ENCODE peak calls at places on chromosome 7, in eight cellular contexts. One of them, this sample, is unnamed.

GRCh38 chr7:6614941-6615737 is at the start of gene ZNF853:
- DNase-seq in ovary: peak; percentile 71
- DNase-seq in heart left ventricle: no peak
- DNase-seq in nephron progenitor cell: peak; percentile 73
- DNase-seq in BJ: no peak
- DNase-seq in vagina: no peak
- DNase-seq in cardiac muscle cell: peak; percentile 80
- DNase-seq in brain microvascular endothelial cell: no peak
- DNase-seq in this sample: no peak

GRCh38 chr7:105122619-105123018 is 108.6 kb downstream of the KMT2E start:
- DNase-seq in vagina: no peak
- DNase-seq in BJ: no peak
- DNase-seq in heart left ventricle: no peak
- DNase-seq in nephron progenitor cell: no peak
- DNase-seq in ovary: no peak
- DNase-seq in cardiac muscle cell: no peak
- DNase-seq in brain microvascular endothelial cell: no peak
- DNase-seq in this sample: no peak

GRCh38 chr7:30845426-30846135 is 66.1 kb upstream of the AQP1 start:
- DNase-seq in cardiac muscle cell: no peak
- DNase-seq in ovary: peak; percentile 46
- DNase-seq in nephron progenitor cell: no peak
- DNase-seq in brain microvascular endothelial cell: no peak
- DNase-seq in vagina: no peak
- DNase-seq in BJ: no peak
- DNase-seq in heart left ventricle: peak; percentile 73
- DNase-seq in this sample: peak; percentile 22

GRCh38 chr7:15669443-15669842 is 17.0 kb downstream of the MEOX2 start:
- DNase-seq in BJ: no peak
- DNase-seq in brain microvascular endothelial cell: no peak
- DNase-seq in heart left ventricle: no peak
- DNase-seq in vagina: no peak
- DNase-seq in cardiac muscle cell: no peak
- DNase-seq in nephron progenitor cell: no peak
- DNase-seq in ovary: no peak
- DNase-seq in this sample: no peak

GRCh38 chr7:116534790-116535189 is 10.0 kb downstream of the CAV1 start:
- DNase-seq in nephron progenitor cell: no peak
- DNase-seq in cardiac muscle cell: no peak
- DNase-seq in heart left ventricle: no peak
- DNase-seq in ovary: no peak
- DNase-seq in BJ: no peak
- DNase-seq in brain microvascular endothelial cell: no peak
- DNase-seq in vagina: no peak
- DNase-seq in this sample: no peak

GRCh38 chr7:121562274-121562673 is 166.2 kb upstream of the FAM3C start:
- DNase-seq in heart left ventricle: no peak
- DNase-seq in cardiac muscle cell: no peak
- DNase-seq in BJ: peak; percentile 31
- DNase-seq in brain microvascular endothelial cell: peak; percentile 40
- DNase-seq in vagina: no peak
- DNase-seq in nephron progenitor cell: no peak
- DNase-seq in ovary: no peak
- DNase-seq in this sample: no peak

GRCh38 chr7:157708896-157709295 is 372.1 kb downstream of the DNAJB6 start:
- DNase-seq in heart left ventricle: no peak
- DNase-seq in nephron progenitor cell: no peak
- DNase-seq in brain microvascular endothelial cell: no peak
- DNase-seq in ovary: no peak
- DNase-seq in vagina: no peak
- DNase-seq in cardiac muscle cell: no peak
- DNase-seq in BJ: no peak
- DNase-seq in this sample: no peak

GRCh38 chr7:43753401-43753800 is 5.1 kb upstream of the BLVRA start:
- DNase-seq in heart left ventricle: no peak
- DNase-seq in vagina: no peak
- DNase-seq in BJ: no peak
- DNase-seq in ovary: no peak
- DNase-seq in cardiac muscle cell: no peak
- DNase-seq in brain microvascular endothelial cell: no peak
- DNase-seq in nephron progenitor cell: no peak
- DNase-seq in this sample: no peak

GRCh38 chr7:39130304-39130703 is 152.6 kb downstream of the POU6F2 start:
- DNase-seq in ovary: no peak
- DNase-seq in cardiac muscle cell: no peak
- DNase-seq in BJ: no peak
- DNase-seq in nephron progenitor cell: no peak
- DNase-seq in brain microvascular endothelial cell: no peak
- DNase-seq in heart left ventricle: no peak
- DNase-seq in vagina: no peak
- DNase-seq in this sample: no peak

GRCh38 chr7:156050636-156051569 is 238.6 kb upstream of the SHH start:
- DNase-seq in nephron progenitor cell: no peak
- DNase-seq in heart left ventricle: no peak
- DNase-seq in ovary: no peak
- DNase-seq in cardiac muscle cell: no peak
- DNase-seq in vagina: no peak
- DNase-seq in brain microvascular endothelial cell: no peak
- DNase-seq in BJ: no peak
- DNase-seq in this sample: no peak

GRCh38 chr7:33591481-33591880 is 313.9 kb upstream of the BMPER start:
- DNase-seq in heart left ventricle: no peak
- DNase-seq in vagina: no peak
- DNase-seq in brain microvascular endothelial cell: peak; percentile 53
- DNase-seq in ovary: no peak
- DNase-seq in BJ: no peak
- DNase-seq in nephron progenitor cell: no peak
- DNase-seq in cardiac muscle cell: no peak
- DNase-seq in this sample: no peak

GRCh38 chr7:85324145-85324799 is 137.4 kb upstream of the SEMA3D start:
- DNase-seq in vagina: no peak
- DNase-seq in ovary: no peak
- DNase-seq in nephron progenitor cell: no peak
- DNase-seq in brain microvascular endothelial cell: no peak
- DNase-seq in cardiac muscle cell: no peak
- DNase-seq in heart left ventricle: no peak
- DNase-seq in BJ: no peak
- DNase-seq in this sample: no peak
- TF ChIP-seq CTCF in vagina: no peak
- TF ChIP-seq CTCF in ovary: no peak
- TF ChIP-seq CTCF in nephron progenitor cell: no peak
- TF ChIP-seq CTCF in brain microvascular endothelial cell: no peak
- TF ChIP-seq CTCF in cardiac muscle cell: no peak
- TF ChIP-seq CTCF in heart left ventricle: no peak
- TF ChIP-seq CTCF in BJ: no peak
- TF ChIP-seq CTCF in this sample: no peak

GRCh38 chr7:68684246-68684850 is 913.9 kb upstream of the AUTS2 start:
- DNase-seq in vagina: no peak
- DNase-seq in cardiac muscle cell: no peak
- DNase-seq in ovary: no peak
- DNase-seq in nephron progenitor cell: no peak
- DNase-seq in BJ: no peak
- DNase-seq in brain microvascular endothelial cell: no peak
- DNase-seq in heart left ventricle: no peak
- DNase-seq in this sample: no peak
- TF ChIP-seq CTCF in vagina: no peak
- TF ChIP-seq CTCF in cardiac muscle cell: no peak
- TF ChIP-seq CTCF in ovary: no peak
- TF ChIP-seq CTCF in nephron progenitor cell: no peak
- TF ChIP-seq CTCF in BJ: no peak
- TF ChIP-seq CTCF in brain microvascular endothelial cell: no peak
- TF ChIP-seq CTCF in heart left ventricle: no peak
- TF ChIP-seq CTCF in this sample: no peak

DNA sequence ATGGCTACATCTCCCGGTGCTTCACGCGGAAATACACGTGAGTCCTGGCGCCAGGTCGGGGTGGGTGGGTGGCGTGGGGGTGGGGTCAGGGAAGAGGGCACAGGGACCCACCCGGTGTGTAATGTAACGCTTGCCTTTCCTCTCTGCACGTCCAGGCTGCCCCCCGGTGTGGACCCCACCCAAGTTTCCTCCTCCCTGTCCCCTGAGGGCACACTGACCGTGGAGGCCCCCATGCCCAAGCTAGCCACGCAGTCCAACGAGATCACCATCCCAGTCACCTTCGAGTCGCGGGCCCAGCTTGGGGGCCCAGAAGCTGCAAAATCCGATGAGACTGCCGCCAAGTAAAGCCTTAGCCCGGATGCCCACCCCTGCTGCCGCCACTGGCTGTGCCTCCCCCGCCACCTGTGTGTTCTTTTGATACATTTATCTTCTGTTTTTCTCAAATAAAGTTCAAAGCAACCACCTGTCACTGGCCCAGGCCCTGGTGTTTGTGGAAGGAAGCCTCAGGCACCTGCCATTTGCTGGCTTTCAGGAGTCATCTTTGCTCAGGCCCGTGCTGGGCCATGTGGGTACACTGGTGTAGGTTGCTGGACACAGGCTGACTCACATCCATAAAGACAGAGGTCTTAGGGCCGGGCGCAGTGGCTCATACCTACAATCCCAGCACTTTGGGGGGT is 1.5 kb downstream of the HSPB1 start:
- DNase-seq in nephron progenitor cell: no peak
- DNase-seq in vagina: no peak
- DNase-seq in brain microvascular endothelial cell: no peak
- DNase-seq in BJ: no peak
- DNase-seq in ovary: no peak
- DNase-seq in heart left ventricle: no peak
- DNase-seq in cardiac muscle cell: no peak
- DNase-seq in this sample: no peak
- TF ChIP-seq CTCF in nephron progenitor cell: no peak
- TF ChIP-seq CTCF in vagina: no peak
- TF ChIP-seq CTCF in brain microvascular endothelial cell: no peak
- TF ChIP-seq CTCF in BJ: no peak
- TF ChIP-seq CTCF in ovary: no peak
- TF ChIP-seq CTCF in heart left ventricle: no peak
- TF ChIP-seq CTCF in cardiac muscle cell: no peak
- TF ChIP-seq CTCF in this sample: no peak

GRCh38 chr7:66119502-66119901 is 4.9 kb downstream of the CRCP start:
- DNase-seq in ovary: no peak
- DNase-seq in BJ: no peak
- DNase-seq in nephron progenitor cell: no peak
- DNase-seq in vagina: no peak
- DNase-seq in heart left ventricle: no peak
- DNase-seq in brain microvascular endothelial cell: no peak
- DNase-seq in cardiac muscle cell: no peak
- DNase-seq in this sample: no peak

GRCh38 chr7:66118603-66119002 is 4.0 kb downstream of the CRCP start:
- DNase-seq in heart left ventricle: no peak
- DNase-seq in vagina: no peak
- DNase-seq in ovary: no peak
- DNase-seq in nephron progenitor cell: no peak
- DNase-seq in brain microvascular endothelial cell: no peak
- DNase-seq in BJ: no peak
- DNase-seq in cardiac muscle cell: no peak
- DNase-seq in this sample: no peak

GRCh38 chr7:66110861-66111260 is 3.8 kb upstream of the CRCP start:
- DNase-seq in heart left ventricle: no peak
- DNase-seq in vagina: no peak
- DNase-seq in nephron progenitor cell: no peak
- DNase-seq in ovary: no peak
- DNase-seq in cardiac muscle cell: no peak
- DNase-seq in brain microvascular endothelial cell: peak; percentile 96
- DNase-seq in BJ: peak; percentile 74
- DNase-seq in this sample: peak; percentile 87

GRCh38 chr7:66114743-66115727 is at the start of gene CRCP:
- DNase-seq in ovary: peak; percentile 89
- DNase-seq in cardiac muscle cell: peak; percentile 85
- DNase-seq in nephron progenitor cell: peak; percentile 79
- DNase-seq in vagina: no peak
- DNase-seq in BJ: no peak
- DNase-seq in brain microvascular endothelial cell: peak; percentile 79
- DNase-seq in heart left ventricle: peak; percentile 92
- DNase-seq in this sample: peak; percentile 76
- TF ChIP-seq CTCF in ovary: no peak
- TF ChIP-seq CTCF in cardiac muscle cell: peak; percentile 58
- TF ChIP-seq CTCF in nephron progenitor cell: no peak
- TF ChIP-seq CTCF in vagina: peak; percentile 12
- TF ChIP-seq CTCF in BJ: peak; percentile 52
- TF ChIP-seq CTCF in brain microvascular endothelial cell: peak; percentile 72
- TF ChIP-seq CTCF in heart left ventricle: no peak
- TF ChIP-seq CTCF in this sample: peak; percentile 37

GRCh38 chr7:123624527-123625183 is 23.0 kb downstream of the ASB15 start:
- DNase-seq in nephron progenitor cell: peak; percentile 65
- DNase-seq in cardiac muscle cell: no peak
- DNase-seq in ovary: peak; percentile 47
- DNase-seq in vagina: no peak
- DNase-seq in brain microvascular endothelial cell: no peak
- DNase-seq in heart left ventricle: peak; percentile 61
- DNase-seq in BJ: no peak
- DNase-seq in this sample: no peak
- TF ChIP-seq CTCF in nephron progenitor cell: peak; percentile 49
- TF ChIP-seq CTCF in cardiac muscle cell: peak; percentile 49
- TF ChIP-seq CTCF in ovary: no peak
- TF ChIP-seq CTCF in vagina: no peak
- TF ChIP-seq CTCF in brain microvascular endothelial cell: peak; percentile 74
- TF ChIP-seq CTCF in heart left ventricle: peak; percentile 34
- TF ChIP-seq CTCF in BJ: peak; percentile 52
- TF ChIP-seq CTCF in this sample: peak; percentile 60

DNA sequence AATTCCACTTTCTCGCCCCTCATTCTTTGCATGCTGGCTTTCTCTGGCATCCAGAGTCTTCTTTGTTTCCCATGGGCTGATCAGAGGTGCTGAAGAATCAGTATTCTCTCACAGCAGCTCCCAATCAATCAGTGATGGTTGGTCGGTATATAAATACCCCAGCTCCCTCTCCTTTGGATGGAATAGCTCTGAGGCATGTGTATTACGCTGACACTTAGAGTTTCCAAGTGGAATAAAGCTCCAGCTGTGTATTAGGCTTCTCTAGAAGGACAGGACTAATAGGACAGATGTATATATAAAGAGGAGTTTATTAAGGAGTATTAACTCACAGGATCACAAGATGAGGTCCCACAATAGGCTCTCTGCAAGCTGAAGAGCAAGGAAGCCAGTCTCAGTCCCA is 218.3 kb upstream of the GRB10 start:
- DNase-seq in brain microvascular endothelial cell: no peak
- DNase-seq in vagina: no peak
- DNase-seq in nephron progenitor cell: no peak
- DNase-seq in ovary: no peak
- DNase-seq in heart left ventricle: no peak
- DNase-seq in cardiac muscle cell: no peak
- DNase-seq in BJ: no peak
- DNase-seq in this sample: no peak
- TF ChIP-seq CTCF in brain microvascular endothelial cell: peak; percentile 20
- TF ChIP-seq CTCF in vagina: no peak
- TF ChIP-seq CTCF in nephron progenitor cell: no peak
- TF ChIP-seq CTCF in ovary: no peak
- TF ChIP-seq CTCF in heart left ventricle: no peak
- TF ChIP-seq CTCF in cardiac muscle cell: no peak
- TF ChIP-seq CTCF in BJ: no peak
- TF ChIP-seq CTCF in this sample: peak; percentile 31

DNA sequence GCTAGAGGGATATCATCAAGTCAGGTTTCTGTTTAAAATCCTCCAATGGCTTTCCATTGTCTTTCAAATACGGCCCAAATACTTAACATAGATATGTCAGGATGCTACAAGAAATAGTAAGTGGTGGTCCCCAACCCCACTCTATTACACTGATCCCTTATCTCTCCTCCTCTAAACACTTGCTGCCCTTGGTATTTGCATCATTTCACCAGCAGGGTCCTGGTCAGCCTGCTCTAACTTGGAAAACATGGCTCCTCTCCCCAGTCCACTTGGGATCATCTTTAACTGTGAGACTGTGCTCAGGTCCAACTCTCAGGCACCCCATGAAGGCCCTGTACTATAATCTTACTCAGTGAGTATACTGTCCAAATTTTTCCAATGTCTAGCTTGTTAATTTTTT is 53.8 kb upstream of the GSAP start:
- DNase-seq in heart left ventricle: no peak
- DNase-seq in vagina: no peak
- DNase-seq in nephron progenitor cell: no peak
- DNase-seq in ovary: no peak
- DNase-seq in BJ: no peak
- DNase-seq in cardiac muscle cell: no peak
- DNase-seq in brain microvascular endothelial cell: no peak
- DNase-seq in this sample: no peak
- TF ChIP-seq CTCF in heart left ventricle: no peak
- TF ChIP-seq CTCF in vagina: no peak
- TF ChIP-seq CTCF in nephron progenitor cell: no peak
- TF ChIP-seq CTCF in ovary: no peak
- TF ChIP-seq CTCF in BJ: no peak
- TF ChIP-seq CTCF in cardiac muscle cell: no peak
- TF ChIP-seq CTCF in brain microvascular endothelial cell: no peak
- TF ChIP-seq CTCF in this sample: no peak